ENCODE peak calls at places on chromosome 3, in five cellular contexts. X, Y, D, C and W are unnamed samples.

GRCh38 chr3:134354612-134355275 is 19.5 kb downstream of the AMOTL2 start:
- DNase-seq in X (no peak), Y (no peak), D (no peak), C (no peak), W (no peak)

GRCh38 chr3:85481411-85482192 is 522.8 kb downstream of the CADM2 start:
- DNase-seq in X (no peak), Y (no peak), D (no peak), C (no peak), W (no peak)

GRCh38 chr3:22536582-22536981 is 666.5 kb upstream of the UBE2E2 start:
- DNase-seq in X (peak), Y (no peak), D (no peak), C (no peak), W (no peak)

GRCh38 chr3:151305081-151305777 is 11.4 kb downstream of the GPR87 start:
- DNase-seq in X (no peak), Y (no peak), D (peak), C (peak), W (peak)

GRCh38 chr3:69827127-69827526 is 87.9 kb downstream of the MITF start:
- DNase-seq in X (no peak), Y (no peak), D (no peak), C (no peak), W (no peak)

GRCh38 chr3:177824190-177824786 is 627.0 kb upstream of the TBL1XR1 start:
- DNase-seq in X (no peak), Y (peak), D (peak), C (peak), W (no peak)

GRCh38 chr3:56939759-56940323 is 120.6 kb upstream of the SPATA12 start:
- DNase-seq in X (no peak), Y (no peak), D (no peak), C (no peak), W (no peak)

GRCh38 chr3:118818386-118818785 is 216.3 kb downstream of the IGSF11 start:
- DNase-seq in X (no peak), Y (no peak), D (no peak), C (no peak), W (no peak)

GRCh38 chr3:16151109-16151508 is 23.4 kb upstream of the GALNT15 start:
- DNase-seq in X (no peak), Y (peak), D (peak), C (no peak), W (no peak)

GRCh38 chr3:36381311-36381956 is 1.1 kb downstream of the STAC start:
- DNase-seq in X (no peak), Y (no peak), D (no peak), C (no peak), W (no peak)

GRCh38 chr3:13711911-13712650 is 163.2 kb downstream of the FBLN2 start:
- DNase-seq in X (no peak), Y (no peak), D (no peak), C (no peak), W (no peak)

GRCh38 chr3:69097407-69098086 is 12.8 kb downstream of the ARL6IP5 start:
- DNase-seq in X (no peak), Y (no peak), D (peak), C (no peak), W (no peak)

GRCh38 chr3:71489315-71489761 is 94.2 kb downstream of the FOXP1 start:
- DNase-seq in X (no peak), Y (no peak), D (no peak), C (no peak), W (peak)

GRCh38 chr3:156554515-156554841 is 439 bp downstream of the SSR3 start:
- DNase-seq in X (no peak), Y (no peak), D (no peak), C (no peak), W (no peak)

GRCh38 chr3:72888546-72889309 is 882 bp downstream of the GXYLT2 start:
- DNase-seq in X (no peak), Y (no peak), D (peak), C (peak), W (no peak)

GRCh38 chr3:164806188-164806587 is 272.1 kb downstream of the SI start:
- DNase-seq in X (no peak), Y (no peak), D (no peak), C (no peak), W (no peak)

GRCh38 chr3:57755368-57756021 is 614 bp upstream of the SLMAP start:
- DNase-seq in X (peak), Y (no peak), D (peak), C (peak), W (peak)

GRCh38 chr3:13644341-13645082 is 95.6 kb downstream of the FBLN2 start:
- DNase-seq in X (no peak), Y (no peak), D (peak), C (no peak), W (no peak)

GRCh38 chr3:3023106-3023505 is 87.1 kb downstream of the IL5RA start:
- DNase-seq in X (no peak), Y (no peak), D (no peak), C (no peak), W (no peak)

GRCh38 chr3:58998476-58999117 is 51.2 kb downstream of the CFAP20DC start:
- DNase-seq in X (no peak), Y (no peak), D (peak), C (peak), W (peak)

GRCh38 chr3:27349832-27350231 is 19.4 kb downstream of the NEK10 start:
- DNase-seq in X (no peak), Y (no peak), D (peak), C (no peak), W (peak)

GRCh38 chr3:139309880-139310279 is 33.9 kb upstream of the MRPS22 start:
- DNase-seq in X (no peak), Y (no peak), D (no peak), C (no peak), W (no peak)

GRCh38 chr3:98612587-98612986 is 19.2 kb upstream of the CPOX start:
- DNase-seq in X (no peak), Y (peak), D (peak), C (no peak), W (peak)
- TF ChIP-seq CTCF in X (no peak), Y (no peak), D (no peak), C (no peak), W (no peak)

GRCh38 chr3:123258811-123259420 is 57.2 kb downstream of the SEC22A start:
- DNase-seq in X (no peak), Y (no peak), D (peak), C (peak), W (no peak)
- TF ChIP-seq CTCF in X (peak), Y (peak), D (peak), C (peak), W (peak)

GRCh38 chr3:41075958-41076357 is 123.3 kb upstream of the CTNNB1 start:
- DNase-seq in X (no peak), Y (peak), D (peak), C (no peak), W (no peak)
- TF ChIP-seq CTCF in X (no peak), Y (no peak), D (no peak), C (no peak), W (no peak)

GRCh38 chr3:103410231-103410630 is 975.4 kb downstream of the ZPLD1 start:
- DNase-seq in X (no peak), Y (peak), D (no peak), C (no peak), W (no peak)
- TF ChIP-seq CTCF in X (no peak), Y (no peak), D (peak), C (no peak), W (no peak)